ENCODE peak calls at places on chromosomes 7 and 10, in eight cellular contexts. B, W, D, K, Z, C, Q and U are unnamed samples. For H3K9me3 and H3K4me1, the result is how much of the 10 kb centered on the place peaks cover.

GRCh38 chr7:112071856-112072255 is 134.3 kb downstream of the DOCK4 start:
- DNase-seq in C (no peak), K (no peak), B (no peak), Q (no peak), Z (no peak), D (no peak), W (no peak), U (no peak)

GRCh38 chr7:116863168-116863670 is 832 bp downstream of the CAPZA2 start:
- DNase-seq in D (no peak), W (no peak), Q (peak), C (no peak), K (peak), Z (no peak), B (peak), U (peak)

GRCh38 chr7:102189756-102190155 is 96.9 kb upstream of the SH2B2 start:
- DNase-seq in B (no peak), D (no peak), W (no peak), Z (no peak), Q (peak), K (no peak), C (no peak), U (no peak)

GRCh38 chr10:89332718-89333281 is 5.0 kb downstream of the IFIT3 start:
- DNase-seq in Z (peak), K (no peak), Q (no peak), C (no peak), W (no peak), D (no peak), B (no peak), U (no peak)

GRCh38 chr7:103573479-103574058 is 127.6 kb upstream of the SLC26A5 start:
- DNase-seq in C (peak), B (peak), K (no peak), Q (no peak), D (peak), Z (no peak), W (peak), U (no peak)

GRCh38 chr10:89164920-89165319 is 42.2 kb downstream of the CH25H start:
- DNase-seq in W (no peak), K (no peak), Z (no peak), Q (no peak), B (no peak), C (no peak), D (no peak), U (peak)

GRCh38 chr7:75966209-75966961 is 28.0 kb downstream of the TMEM120A start:
- DNase-seq in D (no peak), W (no peak), Q (peak), B (peak), C (no peak), K (no peak), Z (no peak), U (no peak)

GRCh38 chr10:43998021-43998809 is 349.5 kb upstream of the ZNF32 start:
- DNase-seq in C (peak), W (no peak), K (no peak), Q (no peak), B (no peak), D (no peak), Z (no peak), U (no peak)

GRCh38 chr7:156527458-156527890 is 113.1 kb upstream of the RNF32 start:
- DNase-seq in Q (no peak), B (no peak), C (no peak), D (no peak), W (no peak), K (no peak), Z (no peak), U (peak)

GRCh38 chr7:85186521-85187241 is at the start of gene SEMA3D:
- DNase-seq in K (peak), Z (no peak), W (peak), D (no peak), B (peak), C (peak), Q (peak), U (peak)

GRCh38 chr10:86372785-86373239 is 6.2 kb upstream of the GRID1 start:
- DNase-seq in Q (no peak), B (no peak), Z (no peak), W (no peak), D (no peak), K (no peak), C (no peak), U (no peak)

GRCh38 chr7:29647020-29647654 is 83.5 kb downstream of the PRR15 start:
- DNase-seq in C (no peak), K (no peak), B (no peak), Z (no peak), W (no peak), D (no peak), Q (no peak), U (no peak)

GRCh38 chr10:127159648-127160245 is 36.6 kb downstream of the INSYN2A start:
- DNase-seq in W (no peak), Q (no peak), B (no peak), C (no peak), Z (no peak), K (no peak), D (no peak), U (no peak)

GRCh38 chr10:122748496-122748895 is 48.9 kb upstream of the C10orf120 start:
- DNase-seq in B (no peak), K (no peak), Q (no peak), D (no peak), W (no peak), C (no peak), Z (no peak), U (no peak)

GRCh38 chr7:100191775-100192174 is 14.1 kb downstream of the STAG3 start:
- DNase-seq in K (no peak), C (no peak), D (no peak), Q (no peak), W (no peak), Z (no peak), B (no peak), U (no peak)

GRCh38 chr7:141463986-141464385 is 87.2 kb upstream of the AGK start:
- DNase-seq in K (no peak), D (no peak), C (no peak), W (no peak), Q (no peak), Z (no peak), B (no peak), U (no peak)

GRCh38 chr10:97297556-97298222 is 5.3 kb upstream of the ARHGAP19 start:
- DNase-seq in W (no peak), D (no peak), Q (no peak), B (no peak), K (no peak), Z (no peak), C (peak), U (no peak)

GRCh38 chr7:69912141-69912540 is 313.9 kb downstream of the AUTS2 start:
- DNase-seq in C (no peak), B (no peak), Q (no peak), D (no peak), K (no peak), W (no peak), Z (no peak), U (no peak)

GRCh38 chr10:49312291-49312869 is 13.4 kb downstream of the C10orf71 start:
- DNase-seq in B (peak), Q (no peak), K (no peak), D (no peak), Z (no peak), C (peak), W (no peak), U (no peak)

GRCh38 chr10:20712766-20713165 is 184.3 kb downstream of the NEBL start:
- DNase-seq in Z (no peak), D (no peak), C (no peak), W (no peak), K (no peak), B (no peak), Q (no peak), U (peak)

GRCh38 chr7:14504134-14504533 is 398.4 kb downstream of the DGKB start:
- DNase-seq in Z (no peak), D (no peak), K (no peak), W (no peak), B (no peak), Q (no peak), C (no peak), U (no peak)

GRCh38 chr10:103227416-103227815 is 18.3 kb upstream of the RPEL1 start:
- DNase-seq in B (no peak), W (no peak), D (no peak), Q (no peak), K (no peak), Z (no peak), C (no peak), U (no peak)

GRCh38 chr7:83271212-83272099 is 108.8 kb upstream of the PCLO start:
- DNase-seq in C (peak), Q (no peak), W (peak), K (no peak), D (peak), B (peak), Z (no peak), U (no peak)

GRCh38 chr7:37448057-37448636 is 517 bp downstream of the ELMO1 start:
- DNase-seq in C (peak), Q (peak), W (no peak), Z (no peak), K (peak), D (no peak), B (peak), U (no peak)

GRCh38 chr10:24008164-24009066 is 200.5 kb upstream of the KIAA1217 start:
- DNase-seq in W (no peak), D (no peak), Q (peak), K (no peak), B (no peak), Z (no peak), C (peak), U (no peak)

GRCh38 chr10:103153302-103153759 is 39.7 kb downstream of the NT5C2 start:
- DNase-seq in K (no peak), C (peak), Z (no peak), B (no peak), Q (no peak), W (no peak), D (no peak), U (no peak)

GRCh38 chr10:112981553-112981952 is 31.5 kb downstream of the TCF7L2 start:
- DNase-seq in D (no peak), W (no peak), C (no peak), B (peak), Q (no peak), K (no peak), Z (peak), U (no peak)

GRCh38 chr10:103480521-103480920 is 1.5 kb upstream of the CALHM3 start:
- DNase-seq in Q (no peak), C (no peak), W (no peak), Z (no peak), K (no peak), D (no peak), B (no peak), U (no peak)

GRCh38 chr10:62501547-62501946 is 127.4 kb downstream of the ZNF365 start:
- DNase-seq in W (no peak), K (no peak), C (no peak), Q (no peak), Z (no peak), B (no peak), D (no peak), U (no peak)

GRCh38 chr7:28072876-28073514 is 107.6 kb downstream of the JAZF1 start:
- DNase-seq in B (no peak), Q (no peak), Z (no peak), D (no peak), K (no peak), W (no peak), C (no peak), U (no peak)

GRCh38 chr10:31947144-31947926 is 18.7 kb upstream of the ARHGAP12 start:
- DNase-seq in K (no peak), Z (no peak), Q (no peak), D (no peak), B (peak), C (no peak), W (peak), U (peak)

GRCh38 chr10:77580500-77580899 is 57.1 kb downstream of the KCNMA1 start:
- DNase-seq in C (no peak), B (no peak), W (no peak), Z (no peak), K (no peak), D (no peak), Q (no peak), U (no peak)

GRCh38 chr7:157027568-157028527 is 17.4 kb upstream of the MNX1 start:
- DNase-seq in K (no peak), C (no peak), W (no peak), Z (no peak), B (peak), D (no peak), Q (no peak), U (no peak)

GRCh38 chr10:111087331-111087756 is 10.5 kb downstream of the ADRA2A start:
- DNase-seq in C (no peak), W (no peak), Q (no peak), D (no peak), Z (no peak), B (no peak), K (no peak), U (no peak)

GRCh38 chr10:34290412-34291082 is 524.5 kb downstream of the PARD3 start:
- DNase-seq in D (no peak), C (no peak), K (no peak), Z (no peak), W (no peak), Q (no peak), B (no peak), U (no peak)

GRCh38 chr10:34292178-34292565 is 522.9 kb downstream of the PARD3 start:
- DNase-seq in Q (no peak), Z (no peak), K (no peak), B (no peak), D (no peak), C (no peak), W (no peak), U (no peak)

GRCh38 chr10:34291466-34292177 is 523.5 kb downstream of the PARD3 start:
- DNase-seq in B (no peak), W (no peak), Q (no peak), K (no peak), Z (peak), D (no peak), C (no peak), U (no peak)

GRCh38 chr10:34286136-34286739 is 528.9 kb downstream of the PARD3 start:
- DNase-seq in Z (no peak), Q (peak), D (no peak), W (peak), K (no peak), C (no peak), B (no peak), U (no peak)

DNA sequence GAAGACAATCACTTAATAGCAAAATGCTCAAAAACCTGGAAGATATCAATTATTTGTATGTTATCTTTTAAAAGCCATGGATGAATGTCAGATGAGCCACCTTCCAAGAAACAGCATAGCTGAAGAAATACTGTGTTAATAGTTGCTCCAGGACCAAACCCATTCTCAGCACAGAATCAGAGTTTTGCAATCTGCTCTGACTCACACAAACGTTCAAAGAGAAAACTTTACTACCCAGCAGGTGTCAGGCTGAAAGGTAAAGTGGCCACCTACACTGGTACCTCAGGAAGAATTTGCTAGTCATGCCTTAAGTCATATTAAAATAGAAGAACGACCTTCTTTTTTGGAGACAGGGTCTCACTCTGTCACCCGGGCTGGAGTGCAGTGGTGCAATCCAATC is 526.5 kb downstream of the PARD3 start:
- DNase-seq in W (peak), Q (no peak), K (no peak), B (no peak), C (no peak), Z (no peak), D (no peak), U (no peak)
- TF ChIP-seq CTCF in W (no peak), Q (no peak), K (no peak), B (no peak), C (no peak), Z (no peak), D (no peak), U (no peak)

GRCh38 chr10:37125921-37126320 is 523 bp downstream of the ANKRD30A start:
- DNase-seq in D (no peak), C (no peak), W (no peak), Q (no peak), B (peak), K (no peak), Z (no peak), U (no peak)
- H3K9me3 ChIP-seq in D (under half), C (under half), W (under half), Q (under half), B (under half), K (under half), Z (under half), U (under half)

GRCh38 chr7:129115676-129116075 is 28.8 kb upstream of the TSPAN33 start:
- DNase-seq in Z (no peak), Q (no peak), D (no peak), K (no peak), W (no peak), B (no peak), C (no peak), U (no peak)

GRCh38 chr7:129108583-129108982 is 35.9 kb upstream of the TSPAN33 start:
- DNase-seq in W (no peak), D (no peak), Q (no peak), C (no peak), K (no peak), Z (no peak), B (no peak), U (no peak)

GRCh38 chr7:129110575-129111376 is 33.7 kb upstream of the TSPAN33 start:
- DNase-seq in K (no peak), C (peak), Q (no peak), B (peak), Z (no peak), W (no peak), D (no peak), U (no peak)
- H3K4me1 ChIP-seq in K (under half), C (under half), Q (under half), B (under half), Z (under half), W (under half), D (under half), U (under half)

GRCh38 chr10:129655679-129656031 is 188.6 kb downstream of the MGMT start:
- DNase-seq in Z (no peak), W (no peak), D (no peak), B (no peak), K (no peak), Q (no peak), C (no peak), U (no peak)

GRCh38 chr10:129657297-129657974 is 190.4 kb downstream of the MGMT start:
- DNase-seq in B (no peak), W (no peak), Z (no peak), C (no peak), K (no peak), Q (no peak), D (no peak), U (no peak)

GRCh38 chr10:129656642-129657041 is 189.6 kb downstream of the MGMT start:
- DNase-seq in W (no peak), D (no peak), Q (no peak), C (no peak), K (no peak), Z (no peak), B (no peak), U (no peak)

GRCh38 chr10:129659881-129660280 is 192.8 kb downstream of the MGMT start:
- DNase-seq in Z (no peak), W (no peak), K (no peak), C (no peak), D (no peak), Q (no peak), B (no peak), U (no peak)

DNA sequence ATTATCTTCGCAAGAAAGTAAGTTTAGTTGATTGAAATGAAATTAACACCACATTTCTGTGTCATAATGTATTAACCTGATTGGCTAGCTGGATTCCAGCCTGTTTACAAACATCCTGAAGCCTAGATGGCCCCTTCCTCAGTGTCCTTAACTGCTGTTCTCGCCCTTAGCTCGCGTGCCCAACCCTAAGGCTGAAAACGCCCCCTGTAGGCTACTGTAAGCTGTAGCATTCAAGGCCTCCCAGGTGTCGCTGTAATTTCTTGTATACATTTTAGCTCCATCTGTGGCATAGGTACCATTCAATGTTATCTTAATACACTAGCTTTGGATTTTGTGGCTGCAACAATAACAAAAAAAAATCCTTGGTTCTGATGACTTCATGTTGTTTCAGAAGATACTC is 191.6 kb downstream of the MGMT start:
- DNase-seq in Q (no peak), W (no peak), D (no peak), K (no peak), Z (no peak), C (peak), B (no peak), U (no peak)
- TF ChIP-seq CTCF in Q (no peak), W (peak), D (peak), K (no peak), Z (peak), C (peak), B (peak), U (no peak)

DNA sequence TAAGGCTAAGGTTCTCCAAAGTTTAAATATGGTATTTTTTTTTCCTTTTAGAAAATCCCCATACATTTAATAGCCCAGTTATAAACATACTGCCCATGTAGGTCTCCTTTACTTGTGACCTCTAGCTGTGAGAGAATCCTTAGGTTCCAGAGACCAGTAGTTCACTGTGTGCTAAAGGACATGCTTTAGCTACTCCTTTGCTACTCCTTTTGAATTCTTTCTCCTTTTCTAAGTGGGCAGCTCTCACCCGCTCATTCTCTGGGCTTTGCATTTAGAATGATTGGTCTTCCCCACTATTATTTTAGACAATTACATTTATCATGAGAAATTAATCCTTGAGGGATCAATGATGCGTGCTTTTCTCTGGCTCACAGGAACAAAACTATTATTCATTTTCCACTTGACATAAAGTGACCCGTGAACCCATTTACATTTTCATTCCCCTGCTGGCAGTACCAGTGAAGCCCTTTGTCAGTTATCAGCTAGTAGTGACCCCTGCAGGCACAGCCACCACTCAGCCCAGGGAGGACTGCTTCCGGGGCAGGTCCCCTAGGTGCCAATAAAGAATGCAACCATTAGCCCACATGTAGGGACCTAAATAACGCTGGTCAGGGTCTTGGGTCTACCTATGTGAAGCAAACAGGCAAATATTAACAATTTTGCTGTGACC is 844.3 kb downstream of the CNTNAP2 start:
- DNase-seq in B (peak), K (no peak), W (no peak), D (no peak), Z (no peak), C (no peak), Q (no peak), U (no peak)
- H3K9me3 ChIP-seq in B (under half), K (under half), W (under half), D (under half), Z (under half), C (under half), Q (under half), U (under half)

DNA sequence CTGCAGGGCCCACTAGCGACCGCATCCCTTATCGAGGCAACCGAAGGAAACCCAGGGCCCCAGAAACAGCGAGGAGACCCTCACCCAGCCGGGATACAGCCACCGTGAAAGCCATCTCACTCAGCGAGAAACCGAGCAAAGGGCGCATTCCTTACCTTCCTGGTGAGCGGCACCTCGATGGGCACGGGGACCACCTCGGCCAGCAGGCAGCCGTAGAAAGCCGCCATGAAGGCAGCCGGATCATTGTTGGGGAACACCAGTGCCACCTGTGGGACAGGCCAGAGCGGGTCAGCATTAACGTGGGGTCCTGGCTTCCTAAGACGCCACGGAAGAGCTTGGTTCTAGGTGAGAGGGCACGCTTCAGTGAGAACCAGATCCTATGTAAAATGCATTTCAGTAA is 263.7 kb downstream of the ZMYND11 start:
- DNase-seq in K (no peak), W (no peak), C (no peak), Q (no peak), Z (no peak), D (no peak), B (no peak), U (no peak)
- H3K4me1 ChIP-seq in K (under half), W (under half), C (under half), Q (under half), Z (under half), D (under half), B (under half), U (under half)

GRCh38 chr10:67884842-67885680 is 605 bp downstream of the SIRT1 start:
- DNase-seq in Q (peak), K (peak), C (peak), B (peak), D (peak), Z (peak), W (peak), U (peak)
- TF ChIP-seq CTCF in Q (no peak), K (no peak), C (no peak), B (no peak), D (no peak), Z (no peak), W (no peak), U (no peak)

GRCh38 chr7:158391541-158391940 is 196.1 kb downstream of the PTPRN2 start:
- DNase-seq in B (no peak), Z (no peak), C (no peak), Q (no peak), K (no peak), D (no peak), W (no peak), U (no peak)
- H3K9me3 ChIP-seq in B (under half), Z (under half), C (under half), Q (under half), K (under half), D (under half), W (under half), U (under half)